ENCODE peak calls at places on chromosomes 5 and 9, in six cellular contexts. Z is lung; C is epithelial cell of prostate; H is CD4-positive, alpha-beta memory T cell; Q is renal cortical epithelial cell; F is fibroblast of gingiva. I is an unnamed sample.

GRCh38 chr5:129716235-129717030 is 31.5 kb upstream of the MINAR2 start:
- DNase-seq in Z (no peak), C (no peak), H (no peak), Q (peak; percentile 3), F (peak; percentile 61), I (no peak)

GRCh38 chr5:171813270-171813669 is 27.7 kb downstream of the SMIM23 start:
- DNase-seq in Z (no peak), C (no peak), H (no peak), Q (no peak), F (no peak), I (no peak)

GRCh38 chr9:3525088-3525835 is 539 bp downstream of the RFX3 start:
- DNase-seq in Z (no peak), C (no peak), H (peak; percentile 43), Q (no peak), F (no peak), I (no peak)

GRCh38 chr5:153818626-153819025 is 220.1 kb downstream of the FAM114A2 start:
- DNase-seq in Z (no peak), C (no peak), H (no peak), Q (no peak), F (no peak), I (no peak)

GRCh38 chr9:31541626-31542025 is 842.8 kb upstream of the ACO1 start:
- DNase-seq in Z (no peak), C (no peak), H (no peak), Q (peak; percentile 15), F (no peak), I (no peak)

GRCh38 chr9:7561527-7561926 is 238.1 kb downstream of the DMAC1 start:
- DNase-seq in Z (no peak), C (no peak), H (no peak), Q (no peak), F (no peak), I (no peak)

GRCh38 chr9:126516936-126517750 is 96.6 kb upstream of the LMX1B start:
- DNase-seq in Z (peak; percentile 46), C (no peak), H (no peak), Q (peak; percentile 59), F (peak; percentile 76), I (no peak)

GRCh38 chr9:114909657-114910056 is 20.7 kb downstream of the TNFSF8 start:
- DNase-seq in Z (no peak), C (no peak), H (no peak), Q (no peak), F (no peak), I (no peak)

GRCh38 chr5:87151547-87151946 is 116.1 kb upstream of the RASA1 start:
- DNase-seq in Z (no peak), C (peak; percentile 50), H (no peak), Q (peak; percentile 86), F (peak; percentile 79), I (peak; percentile 75)

I was measured in glomerular endothelial cell.